ENCODE peak calls at places on chromosome 10, in seven cellular contexts. U, H, A, W, S, P and L are unnamed samples.
A peak's percentile ranks its signal among the peaks of the same experiment; 100 is the strongest.

GRCh38 chr10:75106242-75106641 is 5.2 kb upstream of the SAMD8 start:
- DNase-seq in U (no peak), H (no peak), A (no peak), W (no peak), S (no peak), P (no peak), L (no peak)

GRCh38 chr10:28922861-28923260 is 245.5 kb downstream of the BAMBI start:
- DNase-seq in U (no peak), H (no peak), A (no peak), W (no peak), S (no peak), P (no peak), L (no peak)

GRCh38 chr10:116947838-116948529 is 57.0 kb downstream of the SHTN1 start:
- DNase-seq in U (no peak), H (no peak), A (no peak), W (no peak), S (no peak), P (no peak), L (peak; percentile 71)

GRCh38 chr10:11757452-11757819 is 15.3 kb downstream of the ECHDC3 start:
- DNase-seq in U (no peak), H (peak; percentile 91), A (no peak), W (no peak), S (no peak), P (peak; percentile 59), L (no peak)

GRCh38 chr10:93710333-93710909 is 8.0 kb upstream of the FRA10AC1 start:
- DNase-seq in U (no peak), H (no peak), A (no peak), W (no peak), S (no peak), P (no peak), L (no peak)

GRCh38 chr10:28217848-28218247 is 85.0 kb downstream of the MPP7 start:
- DNase-seq in U (no peak), H (no peak), A (no peak), W (no peak), S (no peak), P (no peak), L (no peak)

GRCh38 chr10:12394236-12395033 is 45.1 kb downstream of the CAMK1D start:
- DNase-seq in U (no peak), H (no peak), A (no peak), W (no peak), S (no peak), P (no peak), L (no peak)

GRCh38 chr10:97778452-97779302 is 6.9 kb upstream of the SFRP5 start:
- DNase-seq in U (no peak), H (no peak), A (no peak), W (no peak), S (no peak), P (no peak), L (no peak)

GRCh38 chr10:46544989-46545791 is 11.3 kb downstream of the GPRIN2 start:
- DNase-seq in U (peak; percentile 21), H (no peak), A (no peak), W (no peak), S (peak; percentile 56), P (peak; percentile 38), L (no peak)

GRCh38 chr10:102815790-102816549 is 21.2 kb downstream of the CYP17A1 start:
- DNase-seq in U (peak; percentile 54), H (no peak), A (no peak), W (no peak), S (no peak), P (peak; percentile 65), L (no peak)

GRCh38 chr10:3757638-3758490 is 27.1 kb downstream of the KLF6 start:
- DNase-seq in U (peak; percentile 33), H (no peak), A (peak; percentile 60), W (no peak), S (no peak), P (no peak), L (no peak)

GRCh38 chr10:99682752-99683151 is 23.4 kb downstream of the ENTPD7 start:
- DNase-seq in U (peak; percentile 6), H (no peak), A (no peak), W (no peak), S (no peak), P (no peak), L (no peak)

GRCh38 chr10:103246328-103246727 is 641 bp downstream of the RPEL1 start:
- DNase-seq in U (no peak), H (no peak), A (no peak), W (no peak), S (no peak), P (no peak), L (no peak)

GRCh38 chr10:27192284-27192683 is 37.1 kb downstream of the MASTL start:
- DNase-seq in U (no peak), H (no peak), A (no peak), W (no peak), S (no peak), P (no peak), L (peak; percentile 83)

GRCh38 chr10:34124522-34125035 is 690.5 kb downstream of the PARD3 start:
- DNase-seq in U (no peak), H (no peak), A (no peak), W (no peak), S (no peak), P (no peak), L (peak; percentile 42)

GRCh38 chr10:114367041-114367675 is 37.1 kb downstream of the AFAP1L2 start:
- DNase-seq in U (no peak), H (no peak), A (no peak), W (no peak), S (no peak), P (no peak), L (no peak)

GRCh38 chr10:50310560-50311174 is 59.4 kb upstream of the ASAH2 start:
- DNase-seq in U (peak; percentile 33), H (peak; percentile 5), A (peak; percentile 28), W (no peak), S (no peak), P (no peak), L (no peak)

GRCh38 chr10:10293431-10293830 is 724.2 kb upstream of the CELF2 start:
- DNase-seq in U (no peak), H (no peak), A (no peak), W (no peak), S (no peak), P (peak; percentile 48), L (no peak)